ENCODE peak calls at places on chromosome 17, in four cellular contexts. One of them, this sample, is unnamed. For H3K27me3 and H3K9me3, the result is how much of the 10 kb centered on the place peaks cover.

GRCh38 chr17:72726936-72727335 is 365.6 kb downstream of the SLC39A11 start:
- DNase-seq in pancreas: no peak
- DNase-seq in SJSA1: peak
- DNase-seq in uterus: no peak
- DNase-seq in this sample: no peak

GRCh38 chr17:19508327-19508867 is 25.3 kb upstream of the SLC47A1 start:
- DNase-seq in pancreas: peak
- DNase-seq in uterus: peak
- DNase-seq in SJSA1: no peak
- DNase-seq in this sample: no peak

GRCh38 chr17:61619493-61619892 is 28.5 kb upstream of the NACA2 start:
- DNase-seq in SJSA1: no peak
- DNase-seq in pancreas: no peak
- DNase-seq in uterus: no peak
- DNase-seq in this sample: no peak

GRCh38 chr17:9465216-9465921 is 110.3 kb downstream of the STX8 start:
- DNase-seq in SJSA1: no peak
- DNase-seq in pancreas: no peak
- DNase-seq in uterus: no peak
- DNase-seq in this sample: no peak

GRCh38 chr17:79461041-79461440 is 149.8 kb downstream of the RBFOX3 start:
- DNase-seq in pancreas: no peak
- DNase-seq in uterus: no peak
- DNase-seq in SJSA1: peak
- DNase-seq in this sample: no peak

GRCh38 chr17:34252138-34252889 is 2.8 kb upstream of the CCL2 start:
- DNase-seq in SJSA1: peak
- DNase-seq in pancreas: peak
- DNase-seq in uterus: peak
- DNase-seq in this sample: peak

GRCh38 chr17:61324540-61324868 is 75.1 kb upstream of the TBX2 start:
- DNase-seq in uterus: no peak
- DNase-seq in SJSA1: peak
- DNase-seq in pancreas: no peak
- DNase-seq in this sample: no peak

GRCh38 chr17:27783951-27784350 is 16.4 kb downstream of the NOS2 start:
- DNase-seq in pancreas: no peak
- DNase-seq in uterus: no peak
- DNase-seq in SJSA1: no peak
- DNase-seq in this sample: no peak

GRCh38 chr17:69810326-69811035 is 264.5 kb upstream of the KCNJ16 start:
- DNase-seq in uterus: no peak
- DNase-seq in pancreas: no peak
- DNase-seq in SJSA1: no peak
- DNase-seq in this sample: no peak

GRCh38 chr17:69809331-69809730 is 265.7 kb upstream of the KCNJ16 start:
- DNase-seq in SJSA1: no peak
- DNase-seq in uterus: no peak
- DNase-seq in pancreas: no peak
- DNase-seq in this sample: no peak

GRCh38 chr17:69812240-69812837 is 262.7 kb upstream of the KCNJ16 start:
- DNase-seq in uterus: no peak
- DNase-seq in SJSA1: no peak
- DNase-seq in pancreas: no peak
- DNase-seq in this sample: no peak

GRCh38 chr17:69818467-69818866 is 256.6 kb upstream of the KCNJ16 start:
- DNase-seq in SJSA1: no peak
- DNase-seq in uterus: no peak
- DNase-seq in pancreas: no peak
- DNase-seq in this sample: no peak

GRCh38 chr17:69814031-69814430 is 261.0 kb upstream of the KCNJ16 start:
- DNase-seq in uterus: no peak
- DNase-seq in SJSA1: no peak
- DNase-seq in pancreas: no peak
- DNase-seq in this sample: no peak
- H3K27me3 ChIP-seq in uterus: under half
- H3K27me3 ChIP-seq in SJSA1: under half
- H3K27me3 ChIP-seq in pancreas: under half
- H3K27me3 ChIP-seq in this sample: under half

GRCh38 chr17:43662432-43663141 is 865 bp upstream of the MEOX1 start:
- DNase-seq in SJSA1: no peak
- DNase-seq in pancreas: no peak
- DNase-seq in uterus: no peak
- DNase-seq in this sample: no peak
- H3K27ac ChIP-seq in SJSA1: no peak
- H3K27ac ChIP-seq in pancreas: no peak
- H3K27ac ChIP-seq in uterus: no peak
- H3K27ac ChIP-seq in this sample: no peak

DNA sequence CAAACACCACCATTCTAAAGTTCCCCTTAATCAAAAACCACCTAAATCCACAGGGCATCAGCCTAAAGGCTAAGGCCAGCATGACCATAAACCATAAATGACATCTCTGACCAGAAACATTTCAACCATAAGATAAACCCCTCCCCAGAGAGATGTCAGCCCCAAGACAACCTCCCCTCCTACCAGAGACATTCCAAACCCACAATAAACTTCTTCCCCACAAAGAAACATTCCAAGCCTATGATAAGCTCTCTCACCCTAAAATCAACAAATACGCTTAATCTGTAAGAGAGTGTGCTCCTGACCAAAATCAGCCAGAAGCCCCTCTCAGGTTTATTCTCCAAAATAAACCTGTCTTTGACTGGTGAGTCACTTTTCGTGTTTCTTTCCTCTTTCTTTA is 54.8 kb downstream of the SLFN5 start:
- DNase-seq in SJSA1: peak
- DNase-seq in uterus: no peak
- DNase-seq in pancreas: no peak
- DNase-seq in this sample: no peak
- H3K9me3 ChIP-seq in SJSA1: under half
- H3K9me3 ChIP-seq in uterus: under half
- H3K9me3 ChIP-seq in pancreas: under half
- H3K9me3 ChIP-seq in this sample: under half

DNA sequence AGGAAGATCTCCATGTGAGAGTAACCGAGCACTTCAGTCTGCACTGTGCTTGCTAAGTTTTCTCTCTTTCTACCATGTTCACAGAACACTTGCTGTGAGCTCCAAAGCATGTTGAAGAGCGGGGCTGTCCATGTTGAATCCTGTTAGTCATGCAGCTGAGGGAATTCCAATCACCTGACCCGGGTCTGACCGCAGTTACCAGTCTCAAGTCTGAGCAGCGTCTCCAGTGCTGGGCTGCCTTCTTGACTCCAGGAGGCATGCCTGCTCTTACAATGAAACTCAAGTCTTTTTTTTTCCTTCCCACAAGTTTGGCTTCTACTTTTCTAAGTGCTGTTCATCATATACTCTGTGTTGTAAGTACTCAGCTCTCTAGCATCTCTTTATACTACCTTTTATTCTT is 44.3 kb downstream of the HOXB1 start:
- DNase-seq in uterus: no peak
- DNase-seq in pancreas: no peak
- DNase-seq in SJSA1: peak
- DNase-seq in this sample: no peak
- H3K27me3 ChIP-seq in uterus: under half
- H3K27me3 ChIP-seq in pancreas: under half
- H3K27me3 ChIP-seq in SJSA1: under half
- H3K27me3 ChIP-seq in this sample: under half

GRCh38 chr17:81510798-81511549 is 1.6 kb downstream of the ACTG1 start:
- DNase-seq in uterus: no peak
- DNase-seq in pancreas: peak
- DNase-seq in SJSA1: no peak
- DNase-seq in this sample: peak

GRCh38 chr17:81510524-81510797 is 2.1 kb downstream of the ACTG1 start:
- DNase-seq in SJSA1: no peak
- DNase-seq in pancreas: no peak
- DNase-seq in uterus: no peak
- DNase-seq in this sample: no peak

GRCh38 chr17:81508639-81509047 is 4.0 kb downstream of the ACTG1 start:
- DNase-seq in uterus: no peak
- DNase-seq in pancreas: peak
- DNase-seq in SJSA1: peak
- DNase-seq in this sample: no peak

GRCh38 chr17:81509048-81509686 is 3.4 kb downstream of the ACTG1 start:
- DNase-seq in pancreas: peak
- DNase-seq in uterus: no peak
- DNase-seq in SJSA1: peak
- DNase-seq in this sample: no peak

GRCh38 chr17:81509687-81510523 is 2.7 kb downstream of the ACTG1 start:
- DNase-seq in SJSA1: peak
- DNase-seq in pancreas: peak
- DNase-seq in uterus: no peak
- DNase-seq in this sample: no peak
- H3K27ac ChIP-seq in SJSA1: peak
- H3K27ac ChIP-seq in pancreas: peak
- H3K27ac ChIP-seq in uterus: peak
- H3K27ac ChIP-seq in this sample: peak

DNA sequence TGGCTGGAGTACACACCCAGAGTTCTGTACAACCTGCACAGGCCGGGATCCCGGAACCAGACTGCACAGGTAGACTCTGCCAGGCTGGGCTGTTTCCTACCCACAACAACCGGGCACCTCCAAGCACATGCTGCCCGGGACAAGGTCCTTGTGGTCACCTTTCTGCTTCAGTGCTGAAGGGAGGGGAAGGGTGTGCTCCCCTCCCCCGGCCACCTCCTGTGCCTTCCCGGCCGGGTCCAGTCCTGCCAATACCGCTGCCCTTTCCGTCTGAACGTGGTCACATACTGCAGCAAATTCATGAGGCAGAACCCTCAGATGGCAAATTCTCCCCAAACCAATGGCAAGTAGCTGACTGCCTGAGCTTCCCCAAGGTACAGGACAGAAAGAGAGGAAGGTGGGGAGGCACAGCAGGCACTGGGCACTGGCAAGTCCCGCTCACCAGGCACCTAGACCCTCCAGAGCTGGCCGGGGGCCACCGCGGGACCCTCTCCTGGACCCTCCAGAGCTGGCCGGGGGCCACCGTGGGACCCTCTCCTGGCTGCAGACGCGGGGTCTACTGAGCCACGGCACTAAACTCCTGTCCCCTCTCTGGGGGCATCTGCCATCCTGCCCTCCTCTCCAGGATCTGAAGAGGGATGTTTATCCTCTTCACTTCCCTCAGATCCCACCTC is 22.8 kb downstream of the SLC43A2 start:
- DNase-seq in uterus: no peak
- DNase-seq in pancreas: no peak
- DNase-seq in SJSA1: no peak
- DNase-seq in this sample: no peak
- H3K9me3 ChIP-seq in uterus: under half
- H3K9me3 ChIP-seq in pancreas: under half
- H3K9me3 ChIP-seq in SJSA1: under half
- H3K9me3 ChIP-seq in this sample: under half

DNA sequence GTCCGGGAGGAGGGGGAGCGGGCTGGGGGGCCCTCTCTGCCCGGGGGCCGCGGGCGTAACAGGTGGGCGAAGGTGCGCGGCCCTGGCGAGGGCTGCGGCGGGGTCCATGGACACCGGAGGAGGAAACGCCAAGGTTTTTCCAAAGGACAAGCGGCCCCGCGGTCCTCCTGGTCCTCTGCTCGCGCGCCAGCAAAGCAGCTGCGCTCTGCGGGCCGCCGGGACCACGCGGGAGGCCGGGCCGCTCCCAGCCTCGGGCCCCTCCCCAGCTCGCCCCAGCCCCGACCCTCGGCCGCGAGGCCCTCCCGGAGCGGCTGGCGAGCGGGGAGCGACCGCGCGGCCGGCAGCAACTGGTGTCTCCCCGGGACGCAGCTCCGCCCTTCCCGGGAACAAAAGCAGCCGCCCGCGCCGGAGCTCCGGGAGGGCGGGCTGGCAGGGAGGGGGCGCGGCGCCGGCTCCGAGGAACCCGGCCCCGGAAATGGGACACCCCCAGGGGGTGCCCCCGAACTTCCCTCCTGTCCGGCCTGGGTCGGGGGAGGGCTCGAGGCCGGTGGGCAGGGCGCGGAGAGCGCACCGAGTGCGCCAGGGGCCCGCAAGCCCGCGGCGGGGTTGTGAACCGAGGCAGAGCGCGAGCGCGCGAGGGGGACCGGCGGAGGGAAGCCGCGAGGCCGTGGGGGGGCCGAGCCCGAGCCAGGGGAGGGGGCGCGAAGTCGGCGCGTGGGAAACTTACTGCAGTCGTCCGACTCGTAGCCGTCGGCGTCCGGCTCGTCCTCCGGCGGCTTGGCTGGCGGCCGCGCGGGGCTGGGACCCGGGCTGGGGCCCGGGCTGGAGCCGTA is 854 bp downstream of the DOC2B start:
- DNase-seq in pancreas: peak
- DNase-seq in uterus: no peak
- DNase-seq in SJSA1: no peak
- DNase-seq in this sample: no peak
- H3K27me3 ChIP-seq in pancreas: under half
- H3K27me3 ChIP-seq in uterus: under half
- H3K27me3 ChIP-seq in SJSA1: half or more
- H3K27me3 ChIP-seq in this sample: under half

DNA sequence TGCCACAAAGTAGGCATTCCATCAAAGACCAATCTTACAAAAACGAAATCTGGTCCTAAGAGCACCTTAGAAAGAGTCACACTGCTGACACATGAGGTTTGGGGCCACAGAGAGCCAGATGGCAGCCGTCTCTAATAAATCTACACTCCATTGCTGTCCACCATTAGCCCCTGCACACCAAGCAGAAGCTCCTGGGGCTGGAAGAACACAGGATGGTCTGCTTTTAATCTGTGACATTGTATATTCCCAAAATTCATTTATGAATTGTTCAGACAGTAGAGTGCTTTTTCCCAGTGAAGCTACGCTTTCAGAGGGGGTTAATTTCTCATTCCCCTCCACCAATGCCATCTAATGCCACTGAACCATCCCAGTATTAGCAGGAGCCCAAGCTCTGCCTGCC is 1.6 kb downstream of the CYB561 start:
- DNase-seq in pancreas: no peak
- DNase-seq in SJSA1: no peak
- DNase-seq in uterus: no peak
- DNase-seq in this sample: no peak
- H3K27ac ChIP-seq in pancreas: no peak
- H3K27ac ChIP-seq in SJSA1: no peak
- H3K27ac ChIP-seq in uterus: no peak
- H3K27ac ChIP-seq in this sample: no peak

This sample was measured in testis.